ENCODE peak calls at places on chromosomes 12 and 14, in six cellular contexts. Y, C, T, Q, I and B are unnamed samples. For H4K20me1, the result is how much of the 10 kb centered on the place peaks cover.

GRCh38 chr12:121776190-121777098 is 17.0 kb downstream of the RHOF start:
- DNase-seq in Y (peak), C (peak), T (no peak), Q (no peak), I (peak), B (peak)

GRCh38 chr14:80549141-80549540 is 337.8 kb upstream of the DIO2 start:
- DNase-seq in Y (no peak), C (no peak), T (no peak), Q (no peak), I (no peak), B (no peak)

GRCh38 chr14:105492966-105493871 is 2.2 kb downstream of the TEDC1 start:
- DNase-seq in Y (no peak), C (no peak), T (no peak), Q (no peak), I (peak), B (peak)

GRCh38 chr12:76264617-76265016 is 83.6 kb downstream of the BBS10 start:
- DNase-seq in Y (peak), C (no peak), T (no peak), Q (no peak), I (no peak), B (no peak)

GRCh38 chr14:23433457-23433856 is 2.0 kb downstream of the MYH7 start:
- DNase-seq in Y (no peak), C (peak), T (no peak), Q (no peak), I (peak), B (peak)

GRCh38 chr14:104506461-104507253 is 72.9 kb upstream of the C14orf180 start:
- DNase-seq in Y (no peak), C (no peak), T (no peak), Q (no peak), I (peak), B (no peak)

GRCh38 chr12:66550626-66551025 is 128.2 kb downstream of the GRIP1 start:
- DNase-seq in Y (peak), C (no peak), T (no peak), Q (no peak), I (no peak), B (no peak)

GRCh38 chr12:43824207-43824775 is 11.6 kb upstream of the TMEM117 start:
- DNase-seq in Y (no peak), C (peak), T (no peak), Q (no peak), I (peak), B (no peak)

GRCh38 chr12:7916936-7917335 is 19.1 kb downstream of the SLC2A3 start:
- DNase-seq in Y (no peak), C (peak), T (no peak), Q (no peak), I (peak), B (no peak)

GRCh38 chr12:72191761-72192160 is 80.4 kb upstream of the TRHDE start:
- DNase-seq in Y (no peak), C (no peak), T (no peak), Q (no peak), I (no peak), B (no peak)

GRCh38 chr12:80056845-80057244 is 42.5 kb upstream of the OTOGL start:
- DNase-seq in Y (peak), C (no peak), T (no peak), Q (no peak), I (no peak), B (peak)

GRCh38 chr12:21559855-21560569 is 33.9 kb downstream of the SPX start:
- DNase-seq in Y (peak), C (no peak), T (no peak), Q (no peak), I (no peak), B (peak)

GRCh38 chr12:4307593-4308333 is 13.2 kb upstream of the TIGAR start:
- DNase-seq in Y (peak), C (peak), T (no peak), Q (peak), I (peak), B (peak)

GRCh38 chr14:80278293-80279037 is 67.2 kb upstream of the DIO2 start:
- DNase-seq in Y (peak), C (no peak), T (no peak), Q (no peak), I (no peak), B (no peak)

GRCh38 chr12:109264095-109264942 is 44.8 kb downstream of the FOXN4 start:
- DNase-seq in Y (peak), C (peak), T (no peak), Q (peak), I (peak), B (peak)

GRCh38 chr12:40172879-40173278 is 51.9 kb upstream of the LRRK2 start:
- DNase-seq in Y (no peak), C (no peak), T (no peak), Q (no peak), I (no peak), B (no peak)

GRCh38 chr12:52529417-52529816 is 9.2 kb upstream of the KRT5 start:
- DNase-seq in Y (no peak), C (no peak), T (no peak), Q (no peak), I (no peak), B (no peak)

GRCh38 chr14:103144085-103144484 is 20.8 kb downstream of the TNFAIP2 start:
- DNase-seq in Y (no peak), C (no peak), T (no peak), Q (no peak), I (no peak), B (no peak)

GRCh38 chr14:73255693-73256225 is 18.5 kb downstream of the PAPLN start:
- DNase-seq in Y (no peak), C (no peak), T (no peak), Q (no peak), I (no peak), B (peak)

GRCh38 chr12:115507951-115508722 is 769.4 kb downstream of the MED13L start:
- DNase-seq in Y (no peak), C (peak), T (no peak), Q (peak), I (peak), B (peak)

GRCh38 chr12:52126050-52126604 is 46.6 kb downstream of the SMIM41 start:
- DNase-seq in Y (peak), C (no peak), T (no peak), Q (no peak), I (no peak), B (no peak)

GRCh38 chr12:50985322-50985721 is 33.0 kb downstream of the HIGD1C start:
- DNase-seq in Y (peak), C (no peak), T (no peak), Q (peak), I (no peak), B (peak)

GRCh38 chr12:105729372-105729771 is 398.9 kb downstream of the C12orf75 start:
- DNase-seq in Y (no peak), C (no peak), T (no peak), Q (no peak), I (no peak), B (no peak)

GRCh38 chr12:123070267-123071081 is 80.4 kb downstream of the PITPNM2 start:
- DNase-seq in Y (no peak), C (no peak), T (no peak), Q (no peak), I (no peak), B (no peak)
- H4K20me1 ChIP-seq in Y (under half), C (under half), T (under half), Q (under half), I (under half), B (half or more)

GRCh38 chr14:100285913-100286400 is 20.3 kb downstream of the SLC25A29 start:
- DNase-seq in Y (no peak), C (no peak), T (no peak), Q (no peak), I (no peak), B (peak)
- H3K27ac ChIP-seq in Y (no peak), C (no peak), T (no peak), Q (peak), I (no peak), B (no peak)

DNA sequence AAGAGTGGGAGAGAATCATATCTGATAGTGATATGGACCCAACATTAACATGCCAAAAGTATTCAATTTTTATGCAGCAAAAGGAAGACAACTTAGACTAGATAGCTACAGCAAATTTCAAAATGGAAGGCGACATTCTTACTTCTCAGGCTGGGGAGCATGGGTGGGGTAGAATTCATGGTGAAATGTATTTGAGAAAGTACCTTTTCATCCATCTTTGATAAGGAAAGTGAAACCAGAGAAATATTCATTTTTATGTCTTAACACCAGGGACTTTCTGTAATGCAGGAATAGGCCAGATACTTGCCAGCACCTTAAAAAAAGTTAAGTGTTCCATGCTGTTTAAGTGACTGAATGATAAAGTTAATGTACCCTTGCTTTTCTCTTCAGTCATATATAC is 13.4 kb downstream of the BTG1 start:
- DNase-seq in Y (no peak), C (no peak), T (no peak), Q (no peak), I (no peak), B (no peak)
- H4K20me1 ChIP-seq in Y (under half), C (under half), T (under half), Q (under half), I (under half), B (under half)

DNA sequence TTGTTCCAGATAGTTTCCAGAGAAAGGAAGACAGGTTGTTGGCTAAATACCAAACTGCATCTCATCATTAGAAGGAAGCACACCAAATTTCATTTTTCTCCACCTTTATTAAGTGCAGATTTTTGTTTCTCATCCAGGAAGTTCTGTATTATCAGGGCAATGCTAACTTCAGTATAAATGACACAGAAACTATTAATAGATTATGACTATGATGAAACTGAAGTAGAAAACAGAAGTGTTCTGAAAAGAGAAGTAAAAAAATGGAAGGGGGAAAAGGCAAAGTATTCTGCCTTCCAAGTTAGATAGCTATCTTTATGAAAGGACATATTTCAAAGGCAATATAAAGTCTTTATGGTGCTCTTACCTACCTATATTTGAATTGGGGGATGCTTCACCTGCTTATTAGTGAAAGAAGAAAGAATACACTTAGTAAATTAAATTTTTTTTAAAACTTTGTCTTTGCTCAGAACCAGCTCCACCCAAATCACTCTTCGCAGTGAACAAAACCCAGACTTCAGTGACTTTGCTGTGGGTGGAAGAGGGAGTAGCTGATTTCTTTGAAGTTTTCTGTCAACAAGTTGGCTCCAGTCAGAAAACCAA is 223.9 kb downstream of the PTPRO start:
- DNase-seq in Y (no peak), C (no peak), T (peak), Q (no peak), I (no peak), B (no peak)
- H3K27ac ChIP-seq in Y (no peak), C (no peak), T (peak), Q (no peak), I (no peak), B (no peak)

GRCh38 chr12:120687570-120688289 is 781 bp downstream of the MLEC start:
- DNase-seq in Y (peak), C (peak), T (no peak), Q (no peak), I (no peak), B (no peak)
- H4K20me1 ChIP-seq in Y (under half), C (under half), T (under half), Q (under half), I (under half), B (under half)